ENCODE peak calls at places on chromosomes 11 and 22, in five cellular contexts. M is CD8-positive, alpha-beta T cell; X is nucleus accumbens; E is OCI-LY7; T is AG08396. V is an unnamed sample.

GRCh38 chr11:104036603-104037394 is at the start of gene DDI1:
- DNase-seq in X (no peak), M (no peak), E (no peak), T (no peak), V (no peak)

GRCh38 chr22:38290347-38290746 is 17.5 kb upstream of the TMEM184B start:
- DNase-seq in M (no peak), T (no peak), E (peak; percentile 64), X (no peak), V (no peak)

GRCh38 chr11:113779496-113779895 is at the start of gene CLDN25:
- DNase-seq in T (no peak), X (no peak), E (no peak), M (no peak), V (no peak)

GRCh38 chr11:117641008-117641915 is 155.8 kb downstream of the DSCAML1 start:
- DNase-seq in E (no peak), T (no peak), M (no peak), X (peak; percentile 76), V (no peak)

GRCh38 chr22:38469306-38469781 is 1.4 kb downstream of the KDELR3 start:
- DNase-seq in X (no peak), M (no peak), E (no peak), T (no peak), V (no peak)

GRCh38 chr22:23763579-23764331 is 965 bp downstream of the C22orf15 start:
- DNase-seq in M (no peak), X (no peak), T (no peak), E (peak; percentile 73), V (peak; percentile 32)

GRCh38 chr22:44030051-44030701 is 6.1 kb downstream of the PARVB start:
- DNase-seq in E (no peak), X (no peak), T (no peak), M (no peak), V (no peak)

GRCh38 chr22:31378123-31378522 is 21.3 kb upstream of the DRG1 start:
- DNase-seq in E (no peak), X (no peak), T (no peak), M (no peak), V (no peak)

GRCh38 chr11:8262552-8263108 is 1.0 kb downstream of the LMO1 start:
- DNase-seq in T (peak; percentile 80), M (no peak), X (peak; percentile 42), E (no peak), V (no peak)

GRCh38 chr11:45918331-45918941 is 759 bp upstream of the PEX16 start:
- DNase-seq in M (no peak), E (peak; percentile 77), T (peak; percentile 92), X (peak; percentile 72), V (peak; percentile 54)